ENCODE peak calls at places on chromosome 1, in four cellular contexts. X, E, T and K are unnamed samples.

GRCh38 chr1:151693057-151693651 is 23.4 kb downstream of the CELF3 start:
- DNase-seq in X (no peak), E (no peak), T (no peak), K (no peak)

GRCh38 chr1:172429324-172430127 is 9.0 kb downstream of the C1orf105 start:
- DNase-seq in X (peak; percentile 42), E (peak; percentile 65), T (no peak), K (no peak)

GRCh38 chr1:197356723-197357533 is 88.9 kb downstream of the CRB1 start:
- DNase-seq in X (no peak), E (peak; percentile 44), T (no peak), K (no peak)

GRCh38 chr1:205298191-205298994 is 23.2 kb downstream of the NUAK2 start:
- DNase-seq in X (no peak), E (no peak), T (no peak), K (peak; percentile 97)

GRCh38 chr1:8259498-8260290 is 58.2 kb upstream of the SLC45A1 start:
- DNase-seq in X (peak; percentile 48), E (no peak), T (peak; percentile 86), K (peak; percentile 81)

GRCh38 chr1:159005676-159006075 is 4.0 kb upstream of the IFI16 start:
- DNase-seq in X (no peak), E (no peak), T (no peak), K (no peak)

GRCh38 chr1:29649375-29650040 is 413.2 kb downstream of the PTPRU start:
- DNase-seq in X (no peak), E (no peak), T (no peak), K (peak; percentile 27)

GRCh38 chr1:230509281-230509977 is 83.3 kb upstream of the PGBD5 start:
- DNase-seq in X (no peak), E (peak; percentile 36), T (no peak), K (peak; percentile 76)

GRCh38 chr1:213070399-213070798 is 19.4 kb downstream of the RPS6KC1 start:
- DNase-seq in X (no peak), E (peak; percentile 87), T (no peak), K (peak; percentile 12)

GRCh38 chr1:182611326-182611725 is 7.1 kb upstream of the RGS16 start:
- DNase-seq in X (no peak), E (no peak), T (no peak), K (no peak)

GRCh38 chr1:206725053-206725963 is 40.6 kb downstream of the MAPKAPK2 start:
- DNase-seq in X (no peak), E (peak; percentile 69), T (peak; percentile 63), K (no peak)

GRCh38 chr1:206729507-206729906 is 41.1 kb upstream of the IL19 start:
- DNase-seq in X (no peak), E (no peak), T (no peak), K (no peak)

GRCh38 chr1:206729050-206729449 is 41.5 kb upstream of the IL19 start:
- DNase-seq in X (no peak), E (no peak), T (no peak), K (no peak)

GRCh38 chr1:206727981-206728380 is 42.6 kb upstream of the IL19 start:
- DNase-seq in X (no peak), E (no peak), T (no peak), K (no peak)

DNA sequence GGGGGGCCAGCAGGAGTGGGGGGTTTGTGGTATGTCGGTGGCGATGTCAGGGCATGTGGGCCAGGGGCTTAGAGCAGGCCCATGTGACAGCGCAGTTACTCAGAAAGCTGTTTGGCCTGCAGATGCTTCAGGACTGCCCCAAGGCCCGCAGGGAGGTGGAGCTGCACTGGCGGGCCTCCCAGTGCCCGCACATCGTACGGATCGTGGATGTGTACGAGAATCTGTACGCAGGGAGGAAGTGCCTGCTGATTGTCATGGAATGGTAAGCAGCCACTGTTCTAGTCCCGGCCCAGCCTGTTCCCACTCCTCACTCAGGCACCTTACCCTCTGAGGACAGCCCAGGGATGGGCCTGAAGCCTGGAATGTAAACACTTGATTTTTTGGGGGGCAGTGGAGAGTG is 42.0 kb upstream of the IL19 start:
- DNase-seq in X (no peak), E (no peak), T (no peak), K (no peak)
- H3K4me1 ChIP-seq in X (no peaks in the 10 kb centered on the region), E (peaks cover 21% of the 10 kb centered on the region), T (peaks cover 57% of the 10 kb centered on the region), K (peaks cover 21% of the 10 kb centered on the region)

DNA sequence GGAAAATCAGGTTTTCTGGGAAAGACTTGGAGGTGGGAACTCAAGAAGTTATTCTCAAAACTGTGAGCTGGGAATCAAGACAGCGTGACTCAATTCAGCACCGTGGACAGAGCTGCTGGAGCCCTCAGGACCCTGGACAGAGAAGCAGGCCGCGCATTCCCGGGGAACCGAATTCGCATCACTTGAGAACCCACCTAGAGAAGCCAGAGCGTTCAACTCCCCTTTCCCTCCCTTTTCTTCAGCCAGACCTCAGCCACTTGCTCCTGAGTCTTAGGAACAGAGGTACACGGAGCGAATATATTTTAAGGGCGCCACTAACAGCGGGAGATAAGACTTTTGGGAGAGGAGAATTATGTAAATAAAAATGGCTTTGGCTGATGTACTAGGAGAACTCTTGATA is 2.0 kb upstream of the LIN28A start:
- DNase-seq in X (peak; percentile 54), E (peak; percentile 55), T (peak; percentile 73), K (peak; percentile 64)
- H3K4me3 ChIP-seq in X (no peak overlapping the region), E (no peak overlapping the region), T (no peak overlapping the region), K (no peak overlapping the region)

GRCh38 chr1:30751830-30752650 is 5.5 kb downstream of the LAPTM5 start:
- DNase-seq in X (no peak), E (no peak), T (no peak), K (no peak)

GRCh38 chr1:30749691-30750583 is 7.6 kb downstream of the LAPTM5 start:
- DNase-seq in X (no peak), E (peak; percentile 90), T (no peak), K (no peak)

GRCh38 chr1:30752651-30752908 is 5.0 kb downstream of the LAPTM5 start:
- DNase-seq in X (no peak), E (no peak), T (no peak), K (no peak)

GRCh38 chr1:30748699-30749401 is 8.7 kb downstream of the LAPTM5 start:
- DNase-seq in X (no peak), E (no peak), T (no peak), K (no peak)

GRCh38 chr1:30750751-30751291 is 6.8 kb downstream of the LAPTM5 start:
- DNase-seq in X (no peak), E (no peak), T (no peak), K (no peak)
- H3K4me1 ChIP-seq in X (no peaks in the 10 kb centered on the region), E (peaks cover 82% of the 10 kb centered on the region), T (no peaks in the 10 kb centered on the region), K (peaks cover 9% of the 10 kb centered on the region)

GRCh38 chr1:54928327-54928726 is 41.3 kb upstream of the DHCR24 start:
- DNase-seq in X (no peak), E (no peak), T (no peak), K (no peak)

GRCh38 chr1:54929700-54930099 is 42.7 kb upstream of the DHCR24 start:
- DNase-seq in X (no peak), E (no peak), T (no peak), K (no peak)

GRCh38 chr1:54926955-54927354 is 40.0 kb upstream of the DHCR24 start:
- DNase-seq in X (no peak), E (no peak), T (no peak), K (no peak)

GRCh38 chr1:54931275-54931805 is 44.3 kb upstream of the DHCR24 start:
- DNase-seq in X (no peak), E (no peak), T (no peak), K (no peak)

GRCh38 chr1:54927475-54928240 is 40.7 kb upstream of the DHCR24 start:
- DNase-seq in X (no peak), E (no peak), T (no peak), K (no peak)
- H3K4me3 ChIP-seq in X (no peak overlapping the region), E (no peak overlapping the region), T (no peak overlapping the region), K (no peak overlapping the region)